ENCODE peak calls at places on chromosomes 1 and 21, in six cellular contexts. H is right atrium auricular region, J is tibial nerve, M is testis, G is H1, N is trophoblast cell. F is an unnamed sample.
A peak's percentile ranks its signal among the peaks of the same experiment; 100 is the strongest.

GRCh38 chr1:206698011-206698410 is 13.3 kb downstream of the MAPKAPK2 start:
- DNase-seq in J (no peak), G (no peak), N (no peak), H (no peak), M (no peak), F (no peak)

GRCh38 chr21:14603202-14603601 is 57.1 kb upstream of the SAMSN1 start:
- DNase-seq in G (no peak), H (no peak), M (no peak), J (no peak), N (peak; percentile 72), F (no peak)

GRCh38 chr1:219277304-219277840 is 103.7 kb downstream of the LYPLAL1 start:
- DNase-seq in G (no peak), J (no peak), M (no peak), N (no peak), H (no peak), F (no peak)

GRCh38 chr1:177505905-177506590 is 335.3 kb downstream of the BRINP2 start:
- DNase-seq in M (no peak), H (no peak), J (no peak), N (no peak), G (no peak), F (no peak)

GRCh38 chr1:201011616-201012015 is 11.9 kb downstream of the KIF21B start:
- DNase-seq in G (no peak), M (no peak), H (no peak), N (no peak), J (no peak), F (no peak)

GRCh38 chr1:89022167-89022959 is at the start of gene GBP3:
- DNase-seq in G (no peak), H (no peak), J (no peak), N (peak; percentile 64), M (no peak), F (no peak)

GRCh38 chr1:175572932-175573871 is 170.2 kb downstream of the TNR start:
- DNase-seq in G (no peak), N (no peak), M (peak; percentile 84), J (no peak), H (no peak), F (no peak)

GRCh38 chr1:112708002-112708448 is 1.1 kb upstream of the RHOC start:
- DNase-seq in M (no peak), G (no peak), N (peak; percentile 68), H (no peak), J (no peak), F (no peak)

GRCh38 chr21:42060166-42060565 is 11.0 kb upstream of the UMODL1 start:
- DNase-seq in M (no peak), G (no peak), N (no peak), J (no peak), H (no peak), F (no peak)

GRCh38 chr1:109751531-109752260 is 10.9 kb upstream of the GSTM3 start:
- DNase-seq in G (no peak), J (no peak), N (no peak), M (no peak), H (no peak), F (no peak)

GRCh38 chr1:5883129-5884048 is 108.8 kb downstream of the NPHP4 start:
- DNase-seq in G (no peak), H (no peak), N (no peak), J (no peak), M (no peak), F (no peak)

GRCh38 chr21:38249879-38250278 is 6.9 kb upstream of the KCNJ15 start:
- DNase-seq in M (no peak), N (no peak), G (no peak), H (no peak), J (no peak), F (no peak)

GRCh38 chr1:24323281-24323680 is 4.1 kb downstream of the GRHL3 start:
- DNase-seq in H (no peak), G (no peak), J (no peak), N (peak; percentile 17), M (no peak), F (no peak)

GRCh38 chr1:167052389-167052788 is 37.8 kb downstream of the GPA33 start:
- DNase-seq in H (no peak), N (peak; percentile 41), M (no peak), G (peak; percentile 38), J (no peak), F (no peak)

GRCh38 chr1:244422174-244422573 is 29.5 kb downstream of the ADSS2 start:
- DNase-seq in J (no peak), H (no peak), G (no peak), N (no peak), M (no peak), F (no peak)

GRCh38 chr1:87369736-87370135 is 41.1 kb downstream of the LMO4 start:
- DNase-seq in N (no peak), G (no peak), J (no peak), H (no peak), M (no peak), F (no peak)

GRCh38 chr1:101308935-101309333 is 72.1 kb downstream of the S1PR1 start:
- DNase-seq in M (no peak), H (no peak), G (no peak), J (no peak), N (peak; percentile 86), F (no peak)

GRCh38 chr1:172629638-172630037 is 29.3 kb upstream of the FASLG start:
- DNase-seq in H (no peak), J (no peak), N (no peak), G (no peak), M (no peak), F (no peak)

GRCh38 chr1:2906105-2906504 is 104.6 kb upstream of the TTC34 start:
- DNase-seq in M (peak; percentile 48), N (no peak), H (no peak), J (no peak), G (no peak), F (peak; percentile 33)

GRCh38 chr1:7533006-7533405 is 238.1 kb upstream of the VAMP3 start:
- DNase-seq in N (no peak), G (no peak), J (no peak), H (no peak), M (no peak), F (no peak)

GRCh38 chr1:111197598-111198289 is 2.7 kb downstream of the DENND2D start:
- DNase-seq in M (no peak), H (peak; percentile 34), G (peak; percentile 54), N (peak; percentile 31), J (no peak), F (no peak)

GRCh38 chr1:173853074-173853473 is 14.7 kb downstream of the GAS5 start:
- DNase-seq in H (no peak), M (no peak), J (no peak), N (no peak), G (no peak), F (no peak)

GRCh38 chr1:208164609-208165008 is 79.6 kb downstream of the PLXNA2 start:
- DNase-seq in N (no peak), G (no peak), M (no peak), H (no peak), J (no peak), F (no peak)

GRCh38 chr1:162391790-162392563 is 10.4 kb downstream of the C1orf226 start:
- DNase-seq in J (no peak), H (peak; percentile 51), G (no peak), M (peak; percentile 36), N (peak; percentile 58), F (peak; percentile 19)

GRCh38 chr1:13652238-13652637 is 47.8 kb upstream of the PRDM2 start:
- DNase-seq in G (no peak), M (no peak), H (no peak), N (no peak), J (no peak), F (no peak)

GRCh38 chr1:24505816-24506215 is 3.2 kb downstream of the RCAN3 start:
- DNase-seq in M (no peak), G (no peak), J (no peak), H (no peak), N (no peak), F (no peak)

GRCh38 chr1:9321986-9322715 is 29.5 kb downstream of the SPSB1 start:
- DNase-seq in M (no peak), J (no peak), G (no peak), N (peak; percentile 91), H (no peak), F (no peak)
- H3K4me1 ChIP-seq in M (peaks cover 44% of the 10 kb centered on the region), J (peaks cover 85% of the 10 kb centered on the region), G (peaks cover 24% of the 10 kb centered on the region), N (peaks cover 56% of the 10 kb centered on the region), H (peaks cover 95% of the 10 kb centered on the region), F (peaks cover 94% of the 10 kb centered on the region)

DNA sequence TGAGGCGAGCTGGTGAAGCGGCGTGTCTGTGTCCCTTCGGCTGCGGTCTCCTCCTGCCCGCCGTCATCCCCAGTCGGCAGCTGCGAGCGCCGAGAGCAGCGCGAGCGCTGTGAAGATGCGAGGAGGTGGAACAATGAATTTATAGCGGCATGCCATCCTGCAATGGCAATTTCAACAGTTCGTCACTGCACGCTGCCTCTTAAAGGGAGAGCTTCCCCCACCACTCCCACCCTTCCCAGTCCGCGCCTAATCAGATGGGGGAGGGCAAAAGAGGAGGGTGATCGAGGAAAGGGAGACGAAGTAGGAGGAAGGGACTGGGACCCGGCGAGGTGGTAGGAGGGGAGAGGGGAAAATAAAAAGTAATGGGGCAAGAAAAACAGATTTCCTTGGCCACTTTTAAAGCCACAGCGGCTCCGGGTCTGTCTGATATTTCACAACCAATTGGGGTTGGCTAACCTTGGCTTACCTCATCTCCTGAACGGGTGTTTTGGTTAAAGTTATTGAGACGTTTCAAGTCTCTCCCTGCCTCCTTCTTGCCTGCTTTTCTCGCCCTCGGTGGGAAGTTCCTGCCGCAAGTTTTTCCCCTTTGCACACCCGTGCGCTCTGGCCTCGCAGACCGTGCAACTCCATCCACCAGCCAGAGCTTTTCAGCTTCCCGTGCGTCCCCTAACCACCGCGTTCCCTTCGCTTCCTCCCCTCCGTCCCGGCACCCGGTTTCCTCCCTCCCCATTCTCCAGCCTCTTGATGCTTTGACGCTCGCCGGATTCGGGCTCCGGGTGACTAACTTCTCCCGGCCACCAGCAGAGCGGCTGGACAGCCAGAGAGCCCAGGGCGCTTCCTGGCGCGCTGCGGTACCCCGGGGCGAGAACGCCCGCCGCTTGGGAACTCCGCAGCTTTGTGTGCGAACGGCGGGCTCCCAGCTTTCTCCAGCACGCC is at the start of gene ADAMTS5:
- DNase-seq in G (no peak), H (peak; percentile 71), N (peak; percentile 87), J (peak; percentile 39), M (peak; percentile 30), F (peak; percentile 67)
- H3K27ac ChIP-seq in G (no peak within 1 kb of the TSS), H (peak within 1 kb of the TSS; percentile 79), N (no peak within 1 kb of the TSS), J (peak within 1 kb of the TSS; percentile 59), M (peak within 1 kb of the TSS; percentile 33), F (peak within 1 kb of the TSS; percentile 89)

DNA sequence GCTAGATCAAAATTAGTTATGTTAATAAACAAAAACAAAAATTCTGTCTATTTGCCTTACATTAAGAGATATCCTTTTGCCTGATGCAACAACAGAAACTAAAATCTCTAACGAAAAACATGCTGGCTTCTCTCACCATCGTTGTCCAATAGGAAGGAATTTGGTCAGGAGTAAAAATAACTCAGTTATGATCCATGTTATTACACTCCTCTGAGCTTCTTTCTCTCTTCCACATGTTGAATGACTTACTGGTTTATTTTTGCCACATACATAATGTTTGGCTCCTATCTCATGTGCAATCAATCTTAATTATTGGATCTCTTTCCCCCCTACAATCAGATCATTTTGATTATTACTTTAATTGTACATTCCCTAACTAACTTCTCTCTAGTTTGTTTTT is 688.4 kb downstream of the USP25 start:
- DNase-seq in J (no peak), H (no peak), N (no peak), M (no peak), G (no peak), F (no peak)
- H3K4me1 ChIP-seq in J (peaks cover 31% of the 10 kb centered on the region), H (peaks cover 9% of the 10 kb centered on the region), N (no peaks in the 10 kb centered on the region), M (no peaks in the 10 kb centered on the region), G (no peaks in the 10 kb centered on the region), F (peaks cover 16% of the 10 kb centered on the region)

DNA sequence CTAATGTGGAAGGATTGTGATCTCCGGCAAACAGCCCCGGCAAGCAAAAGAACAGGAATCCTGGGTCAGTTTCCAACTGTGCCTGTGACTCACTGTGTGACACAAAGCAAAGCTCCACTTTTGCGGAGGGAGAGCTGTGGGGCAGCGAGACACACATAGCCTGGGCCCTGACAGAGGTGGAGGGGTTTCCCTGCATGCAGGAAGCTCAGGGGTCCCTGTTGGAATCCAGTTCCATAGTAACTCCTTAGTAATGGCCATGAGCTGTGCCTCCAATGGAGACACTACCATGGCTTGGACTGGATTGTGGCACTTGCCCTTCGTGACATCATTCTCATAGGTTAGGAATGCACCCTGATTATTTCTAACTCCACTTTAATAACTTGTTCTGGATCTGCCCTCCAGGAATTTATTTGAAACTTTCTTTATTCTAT is 47.0 kb upstream of the ATF3 start:
- DNase-seq in H (no peak), N (peak; percentile 78), J (no peak), M (no peak), G (no peak), F (no peak)
- H3K27ac ChIP-seq in H (peak overlapping the region; percentile 87), N (no peak overlapping the region), J (peak overlapping the region; percentile 96), M (no peak overlapping the region), G (no peak overlapping the region), F (peak overlapping the region; percentile 31)

F was measured in thyroid gland.